ENCODE peak calls at places on chromosomes 11 and 22, in five cellular contexts. One of them, this sample, is unnamed.

GRCh38 chr22:36729321-36729720 is 25.8 kb upstream of the CACNG2 start:
- DNase-seq in breast epithelium: peak
- DNase-seq in GM23338: no peak
- DNase-seq in HCT116: no peak
- DNase-seq in GM12878: no peak
- DNase-seq in this sample: no peak

GRCh38 chr11:65435981-65436411 is 13.4 kb downstream of the NEAT1 start:
- DNase-seq in breast epithelium: no peak
- DNase-seq in HCT116: no peak
- DNase-seq in GM12878: no peak
- DNase-seq in GM23338: no peak
- DNase-seq in this sample: no peak

GRCh38 chr11:110032257-110032656 is 60.9 kb upstream of the ZC3H12C start:
- DNase-seq in HCT116: no peak
- DNase-seq in GM12878: no peak
- DNase-seq in breast epithelium: no peak
- DNase-seq in GM23338: no peak
- DNase-seq in this sample: no peak

GRCh38 chr11:27209562-27210005 is 153.4 kb downstream of the CCDC34 start:
- DNase-seq in breast epithelium: no peak
- DNase-seq in HCT116: peak
- DNase-seq in GM23338: no peak
- DNase-seq in GM12878: no peak
- DNase-seq in this sample: no peak

GRCh38 chr11:96303067-96303466 is 39.9 kb downstream of the MAML2 start:
- DNase-seq in GM12878: no peak
- DNase-seq in GM23338: no peak
- DNase-seq in breast epithelium: no peak
- DNase-seq in HCT116: no peak
- DNase-seq in this sample: no peak

GRCh38 chr11:61698173-61698965 is 18.2 kb downstream of the DAGLA start:
- DNase-seq in HCT116: no peak
- DNase-seq in GM23338: no peak
- DNase-seq in GM12878: no peak
- DNase-seq in breast epithelium: no peak
- DNase-seq in this sample: no peak

GRCh38 chr22:22849640-22850610 is 37.7 kb upstream of the IGLL5 start:
- DNase-seq in breast epithelium: no peak
- DNase-seq in GM12878: no peak
- DNase-seq in GM23338: no peak
- DNase-seq in HCT116: no peak
- DNase-seq in this sample: no peak

GRCh38 chr11:44290206-44290605 is 19.7 kb downstream of the ALX4 start:
- DNase-seq in GM12878: no peak
- DNase-seq in GM23338: no peak
- DNase-seq in breast epithelium: no peak
- DNase-seq in HCT116: no peak
- DNase-seq in this sample: no peak

GRCh38 chr22:48492371-48493320 is 1335.0 kb downstream of the BRD1 start:
- DNase-seq in breast epithelium: peak
- DNase-seq in GM12878: peak
- DNase-seq in HCT116: peak
- DNase-seq in GM23338: peak
- DNase-seq in this sample: peak

GRCh38 chr11:76164081-76164480 is 42.2 kb downstream of the WNT11 start:
- DNase-seq in GM23338: no peak
- DNase-seq in HCT116: no peak
- DNase-seq in GM12878: no peak
- DNase-seq in breast epithelium: no peak
- DNase-seq in this sample: no peak

GRCh38 chr11:115493488-115493887 is 10.7 kb downstream of the CADM1 start:
- DNase-seq in GM23338: no peak
- DNase-seq in GM12878: no peak
- DNase-seq in breast epithelium: no peak
- DNase-seq in HCT116: no peak
- DNase-seq in this sample: no peak

GRCh38 chr22:45579306-45579705 is 76.6 kb downstream of the FBLN1 start:
- DNase-seq in GM12878: no peak
- DNase-seq in GM23338: no peak
- DNase-seq in HCT116: no peak
- DNase-seq in breast epithelium: no peak
- DNase-seq in this sample: no peak

GRCh38 chr11:82754410-82754809 is 20.7 kb upstream of the FAM181B start:
- DNase-seq in breast epithelium: no peak
- DNase-seq in GM23338: no peak
- DNase-seq in GM12878: no peak
- DNase-seq in HCT116: no peak
- DNase-seq in this sample: no peak

GRCh38 chr11:128496684-128497056 is 90.7 kb downstream of the ETS1 start:
- DNase-seq in HCT116: no peak
- DNase-seq in GM23338: no peak
- DNase-seq in breast epithelium: no peak
- DNase-seq in GM12878: no peak
- DNase-seq in this sample: no peak
- TF ChIP-seq POLR2AphosphoS5 in HCT116: no peak
- TF ChIP-seq POLR2AphosphoS5 in GM23338: no peak
- TF ChIP-seq POLR2AphosphoS5 in breast epithelium: peak
- TF ChIP-seq POLR2AphosphoS5 in GM12878: no peak
- TF ChIP-seq POLR2AphosphoS5 in this sample: no peak

GRCh38 chr22:20573176-20573829 is 65.9 kb downstream of the MED15 start:
- DNase-seq in breast epithelium: no peak
- DNase-seq in GM23338: no peak
- DNase-seq in GM12878: no peak
- DNase-seq in HCT116: no peak
- DNase-seq in this sample: no peak

GRCh38 chr22:20575724-20576444 is 68.5 kb downstream of the MED15 start:
- DNase-seq in breast epithelium: no peak
- DNase-seq in GM12878: no peak
- DNase-seq in HCT116: no peak
- DNase-seq in GM23338: no peak
- DNase-seq in this sample: no peak

GRCh38 chr22:20576445-20576816 is 69.0 kb downstream of the MED15 start:
- DNase-seq in GM23338: no peak
- DNase-seq in GM12878: no peak
- DNase-seq in HCT116: no peak
- DNase-seq in breast epithelium: no peak
- DNase-seq in this sample: no peak

GRCh38 chr22:20573830-20574615 is 66.6 kb downstream of the MED15 start:
- DNase-seq in HCT116: no peak
- DNase-seq in breast epithelium: no peak
- DNase-seq in GM23338: no peak
- DNase-seq in GM12878: no peak
- DNase-seq in this sample: no peak

DNA sequence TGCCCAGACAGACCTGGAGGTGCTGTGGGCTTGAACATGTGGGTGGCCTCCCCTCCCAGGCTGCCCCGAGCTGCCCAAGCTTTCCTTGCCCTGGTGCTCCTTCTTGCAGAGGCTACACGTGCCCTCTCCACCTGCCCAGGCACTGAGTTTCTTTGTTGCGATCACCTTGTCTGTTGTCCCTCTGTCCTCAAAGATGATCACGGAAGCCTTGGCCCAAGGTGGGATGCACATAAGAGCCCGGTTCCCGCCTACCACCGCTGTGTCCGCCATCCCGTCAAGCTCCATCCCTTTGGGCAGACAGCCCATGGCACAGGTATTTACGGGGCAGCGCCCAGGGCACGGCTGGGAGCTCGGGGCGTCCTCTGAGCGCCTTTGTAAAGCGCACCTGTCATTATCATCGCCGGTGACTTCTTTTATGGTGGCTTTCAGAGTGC is 67.5 kb downstream of the MED15 start:
- DNase-seq in GM12878: no peak
- DNase-seq in breast epithelium: no peak
- DNase-seq in HCT116: no peak
- DNase-seq in GM23338: no peak
- DNase-seq in this sample: no peak
- TF ChIP-seq POLR2AphosphoS5 in GM12878: no peak
- TF ChIP-seq POLR2AphosphoS5 in breast epithelium: no peak
- TF ChIP-seq POLR2AphosphoS5 in HCT116: no peak
- TF ChIP-seq POLR2AphosphoS5 in GM23338: no peak
- TF ChIP-seq POLR2AphosphoS5 in this sample: no peak

DNA sequence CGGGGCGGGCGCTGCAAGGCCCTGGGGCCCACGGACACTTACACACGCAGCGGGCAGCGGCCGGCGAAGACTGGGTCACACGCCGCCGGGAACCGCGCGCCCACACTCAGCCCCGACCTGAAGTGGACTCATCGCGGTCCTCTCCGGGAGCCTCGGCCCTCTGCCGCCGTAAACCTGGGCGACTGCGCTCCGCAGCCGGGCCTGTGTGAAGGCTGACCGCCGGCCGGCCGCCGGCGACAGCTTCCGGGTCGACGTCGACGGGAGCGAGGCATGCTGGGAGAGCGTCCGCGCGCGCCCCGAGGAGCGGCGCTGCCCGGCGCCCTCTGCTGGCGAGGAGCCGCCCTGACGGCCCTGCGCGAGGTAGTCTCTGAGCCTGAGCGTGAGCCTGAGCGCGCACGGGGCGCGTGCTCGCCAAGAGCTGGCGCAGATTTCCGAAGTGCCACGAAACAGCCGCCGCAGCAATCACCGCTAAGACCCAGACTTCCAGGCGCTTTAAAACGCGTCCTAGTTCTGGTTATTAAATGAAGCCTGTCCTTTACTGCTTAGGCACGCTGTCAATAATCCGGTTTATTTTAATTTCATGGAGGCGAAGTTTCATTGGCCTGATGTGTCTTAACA is at the start of gene SNX19:
- DNase-seq in breast epithelium: peak
- DNase-seq in GM12878: peak
- DNase-seq in HCT116: peak
- DNase-seq in GM23338: peak
- DNase-seq in this sample: peak
- TF ChIP-seq POLR2AphosphoS5 in breast epithelium: peak
- TF ChIP-seq POLR2AphosphoS5 in GM12878: peak
- TF ChIP-seq POLR2AphosphoS5 in HCT116: peak
- TF ChIP-seq POLR2AphosphoS5 in GM23338: peak
- TF ChIP-seq POLR2AphosphoS5 in this sample: peak

GRCh38 chr11:4459470-4459869 is 10.4 kb downstream of the OR52K2 start:
- DNase-seq in GM12878: no peak
- DNase-seq in GM23338: no peak
- DNase-seq in HCT116: no peak
- DNase-seq in breast epithelium: no peak
- DNase-seq in this sample: no peak
- TF ChIP-seq POLR2AphosphoS5 in GM12878: no peak
- TF ChIP-seq POLR2AphosphoS5 in GM23338: no peak
- TF ChIP-seq POLR2AphosphoS5 in HCT116: no peak
- TF ChIP-seq POLR2AphosphoS5 in breast epithelium: no peak
- TF ChIP-seq POLR2AphosphoS5 in this sample: no peak

GRCh38 chr11:120659076-120659475 is 147.5 kb downstream of the GRIK4 start:
- DNase-seq in breast epithelium: no peak
- DNase-seq in GM23338: peak
- DNase-seq in HCT116: no peak
- DNase-seq in GM12878: no peak
- DNase-seq in this sample: no peak

GRCh38 chr11:120660024-120660565 is 148.5 kb downstream of the GRIK4 start:
- DNase-seq in HCT116: peak
- DNase-seq in breast epithelium: no peak
- DNase-seq in GM23338: peak
- DNase-seq in GM12878: no peak
- DNase-seq in this sample: peak

GRCh38 chr11:120663142-120663541 is 151.6 kb downstream of the GRIK4 start:
- DNase-seq in breast epithelium: no peak
- DNase-seq in GM23338: no peak
- DNase-seq in GM12878: no peak
- DNase-seq in HCT116: no peak
- DNase-seq in this sample: no peak

GRCh38 chr11:120666121-120666639 is 154.6 kb downstream of the GRIK4 start:
- DNase-seq in breast epithelium: no peak
- DNase-seq in GM12878: no peak
- DNase-seq in HCT116: no peak
- DNase-seq in GM23338: peak
- DNase-seq in this sample: no peak

GRCh38 chr11:120662071-120662611 is 150.6 kb downstream of the GRIK4 start:
- DNase-seq in GM23338: no peak
- DNase-seq in GM12878: no peak
- DNase-seq in breast epithelium: no peak
- DNase-seq in HCT116: no peak
- DNase-seq in this sample: no peak
- TF ChIP-seq POLR2AphosphoS5 in GM23338: no peak
- TF ChIP-seq POLR2AphosphoS5 in GM12878: no peak
- TF ChIP-seq POLR2AphosphoS5 in breast epithelium: no peak
- TF ChIP-seq POLR2AphosphoS5 in HCT116: no peak
- TF ChIP-seq POLR2AphosphoS5 in this sample: no peak

DNA sequence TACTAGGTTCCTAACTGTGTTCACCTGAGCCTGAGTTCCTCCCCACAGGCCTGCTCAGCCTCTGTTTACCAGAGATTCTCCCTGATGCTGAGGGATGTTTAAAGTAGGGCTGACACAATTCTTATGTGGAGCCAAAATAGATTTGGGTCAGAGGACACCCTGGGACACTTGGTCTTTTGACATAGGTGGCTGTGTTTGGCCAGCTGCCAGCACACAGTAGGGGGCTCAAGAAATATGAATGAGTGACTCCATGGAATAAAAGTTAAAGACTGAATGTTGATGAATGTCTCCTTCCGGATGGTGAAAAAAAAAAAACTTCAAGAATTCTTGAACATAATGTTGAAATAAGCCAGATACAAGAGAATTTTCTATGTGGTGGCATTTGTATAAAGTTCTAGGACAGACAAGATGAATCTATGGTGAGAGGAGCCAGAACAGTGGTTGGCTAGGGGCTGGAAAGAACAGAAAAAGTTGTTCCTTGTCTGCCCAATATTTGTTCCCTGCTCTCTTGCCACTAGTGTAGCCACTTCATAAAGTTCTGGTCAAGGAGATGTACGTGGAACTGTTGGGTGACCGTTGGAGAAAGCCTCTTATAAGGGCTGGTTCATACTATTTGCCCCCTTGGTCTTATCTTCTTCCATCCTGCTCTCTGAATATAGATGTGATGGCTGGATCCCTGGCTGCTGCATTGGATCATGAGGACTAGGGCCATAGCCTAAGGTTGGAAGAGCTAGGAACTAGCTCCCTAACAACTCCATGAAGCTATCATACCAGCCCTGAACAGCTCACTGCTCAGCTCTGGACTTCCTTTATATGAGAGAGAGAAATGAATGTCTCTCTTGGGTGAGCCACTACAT is 40.3 kb upstream of the SMTN start:
- DNase-seq in HCT116: no peak
- DNase-seq in breast epithelium: no peak
- DNase-seq in GM23338: no peak
- DNase-seq in GM12878: no peak
- DNase-seq in this sample: no peak
- TF ChIP-seq POLR2AphosphoS5 in HCT116: no peak
- TF ChIP-seq POLR2AphosphoS5 in breast epithelium: no peak
- TF ChIP-seq POLR2AphosphoS5 in GM23338: no peak
- TF ChIP-seq POLR2AphosphoS5 in GM12878: no peak
- TF ChIP-seq POLR2AphosphoS5 in this sample: no peak